ENCODE peak calls at places on chromosomes 7 and 10, in eight cellular contexts. D is MM.1S, U is BE2C, E is cardiac muscle cell, J is mucosa of descending colon, Y is ascending aorta, X is GM06990, G is heart right ventricle. B is an unnamed sample.

GRCh38 chr7:105951597-105951996 is 11.5 kb upstream of the CDHR3 start:
- DNase-seq in D (no peak), U (no peak), E (no peak), J (no peak), Y (no peak), X (no peak), G (no peak), B (no peak)

GRCh38 chr7:142507799-142508198 is 241.5 kb upstream of the PRSS1 start:
- DNase-seq in D (no peak), U (no peak), E (no peak), J (no peak), Y (no peak), X (no peak), G (no peak), B (no peak)

GRCh38 chr10:5720182-5720581 is 35.5 kb downstream of the TASOR2 start:
- DNase-seq in D (no peak), U (no peak), E (no peak), J (no peak), Y (no peak), X (no peak), G (no peak), B (no peak)

GRCh38 chr7:143003393-143004051 is 23.4 kb downstream of the OR9A2 start:
- DNase-seq in D (peak; percentile 77), U (peak; percentile 18), E (peak; percentile 68), J (no peak), Y (no peak), X (peak; percentile 3), G (no peak), B (peak; percentile 16)

GRCh38 chr10:63171255-63171654 is 38.1 kb downstream of the NRBF2 start:
- DNase-seq in D (no peak), U (no peak), E (no peak), J (no peak), Y (no peak), X (no peak), G (no peak), B (no peak)

GRCh38 chr7:143305423-143306070 is 10.4 kb upstream of the CLCN1 start:
- DNase-seq in D (peak; percentile 28), U (peak; percentile 82), E (peak; percentile 68), J (peak; percentile 92), Y (no peak), X (no peak), G (peak; percentile 74), B (no peak)

GRCh38 chr10:77906863-77907861 is 19.4 kb downstream of the DLG5 start:
- DNase-seq in D (no peak), U (no peak), E (no peak), J (no peak), Y (no peak), X (no peak), G (no peak), B (no peak)

GRCh38 chr10:60733189-60733815 is 45.0 kb upstream of the CDK1 start:
- DNase-seq in D (peak; percentile 62), U (peak; percentile 10), E (peak; percentile 25), J (peak; percentile 86), Y (peak; percentile 63), X (peak; percentile 30), G (peak; percentile 12), B (no peak)

GRCh38 chr7:140080919-140081318 is 18.2 kb upstream of the PARP12 start:
- DNase-seq in D (no peak), U (no peak), E (no peak), J (no peak), Y (no peak), X (no peak), G (no peak), B (no peak)

GRCh38 chr7:128022631-128023532 is 8.4 kb downstream of the LRRC4 start:
- DNase-seq in D (no peak), U (no peak), E (peak; percentile 47), J (no peak), Y (no peak), X (no peak), G (no peak), B (no peak)
- H3K4me3 ChIP-seq in D (no peak overlapping the region), U (no peak overlapping the region), E (no peak overlapping the region), J (no peak overlapping the region), Y (no peak overlapping the region), X (no peak overlapping the region), G (no peak overlapping the region), B (no peak overlapping the region)

GRCh38 chr7:30702200-30702599 is 19.9 kb upstream of the CRHR2 start:
- DNase-seq in D (no peak), U (no peak), E (no peak), J (no peak), Y (no peak), X (no peak), G (no peak), B (no peak)
- TF ChIP-seq CTCF in D (peak; percentile 23), U (peak; percentile 43), E (peak; percentile 29), J (no peak), Y (no peak), X (peak; percentile 34), G (no peak), B (peak; percentile 46)

DNA sequence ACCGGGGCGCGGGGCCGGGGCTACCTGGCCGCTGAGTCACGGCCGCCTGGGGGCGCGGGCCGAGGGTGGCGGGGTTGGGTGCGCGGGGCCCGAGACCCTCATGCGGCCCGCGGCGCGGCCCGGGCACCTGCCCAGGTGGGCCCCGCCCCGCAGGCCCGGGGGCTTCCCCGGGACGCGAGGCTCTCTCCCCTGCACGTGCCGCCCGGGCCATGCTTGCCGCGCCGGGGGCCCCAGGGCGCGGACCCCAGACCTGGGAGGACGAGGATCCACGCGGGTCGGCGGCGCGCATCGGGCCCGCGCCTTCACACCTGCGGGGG is 402 bp downstream of the MAFK start:
- DNase-seq in D (peak; percentile 28), U (no peak), E (no peak), J (no peak), Y (no peak), X (no peak), G (no peak), B (no peak)
- H3K4me3 ChIP-seq in D (peak overlapping the region; percentile 81), U (no peak overlapping the region), E (peak overlapping the region; percentile 26), J (peak overlapping the region; percentile 70), Y (peak overlapping the region; percentile 76), X (peak overlapping the region; percentile 79), G (peak overlapping the region; percentile 70), B (peak overlapping the region; percentile 81)

DNA sequence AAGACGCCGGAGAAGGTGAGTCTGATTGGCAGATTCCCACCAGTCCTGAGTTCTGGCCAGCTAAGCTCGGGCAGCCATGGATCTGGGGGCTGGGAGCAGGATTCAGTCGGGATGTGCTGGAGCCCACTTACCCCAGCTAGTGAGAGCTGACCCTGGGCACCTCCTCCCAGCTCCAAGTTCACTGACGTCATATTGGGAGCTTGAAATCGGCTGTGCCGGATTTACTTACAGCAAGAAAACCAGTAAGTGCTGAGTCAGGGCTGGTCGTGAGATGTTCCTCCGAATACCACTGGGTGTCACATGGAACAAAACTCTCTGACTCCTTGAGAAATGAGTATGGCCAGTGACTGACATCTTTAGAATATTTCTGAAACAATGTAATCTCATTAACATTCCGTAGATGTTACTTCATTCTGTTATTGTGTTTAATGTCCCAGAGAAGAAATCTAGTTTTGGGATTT is 621.2 kb downstream of the SDK1 start:
- DNase-seq in D (peak; percentile 11), U (no peak), E (peak; percentile 89), J (no peak), Y (peak; percentile 71), X (no peak), G (no peak), B (no peak)
- TF ChIP-seq CTCF in D (no peak), U (no peak), E (no peak), J (no peak), Y (peak; percentile 28), X (no peak), G (peak; percentile 6), B (no peak)